ENCODE peak calls at places on chromosomes 12 and 14, in nine cellular contexts. I is MM.1S, P is hepatocyte, Y is GM23338, T is neural progenitor cell, E is OCI-LY7, M is GM23248, J is PC-3, Q is HCT116. R is an unnamed sample.

GRCh38 chr12:115235880-115236279 is 551.9 kb upstream of the TBX3 start:
- DNase-seq in I (no peak), M (no peak), J (no peak), E (no peak), T (no peak), P (no peak), Q (no peak), Y (no peak), R (no peak)

GRCh38 chr12:93109794-93110203 is 180.7 kb upstream of the EEA1 start:
- DNase-seq in M (peak; percentile 43), Y (no peak), Q (no peak), E (no peak), T (no peak), I (no peak), J (no peak), P (no peak), R (no peak)

GRCh38 chr12:46065412-46066166 is 75.2 kb upstream of the SCAF11 start:
- DNase-seq in J (no peak), Y (no peak), E (no peak), M (no peak), T (no peak), P (no peak), Q (no peak), I (no peak), R (no peak)

GRCh38 chr12:46089414-46090162 is 99.2 kb upstream of the SCAF11 start:
- DNase-seq in Q (no peak), E (peak; percentile 10), J (peak; percentile 23), P (no peak), T (no peak), M (peak; percentile 50), I (peak; percentile 69), Y (no peak), R (no peak)

GRCh38 chr12:64713372-64713771 is 45.8 kb downstream of the GNS start:
- DNase-seq in J (no peak), M (no peak), I (no peak), T (no peak), P (no peak), Y (no peak), Q (no peak), E (no peak), R (no peak)

GRCh38 chr12:74538491-74539258 is 1.0 kb downstream of the ATXN7L3B start:
- DNase-seq in T (no peak), I (peak; percentile 60), Y (no peak), P (peak; percentile 18), Q (no peak), M (peak; percentile 40), E (peak; percentile 76), J (peak; percentile 26), R (peak; percentile 11)

GRCh38 chr12:10171954-10172353 is at the start of gene OLR1:
- DNase-seq in E (no peak), J (no peak), Y (no peak), P (no peak), M (peak; percentile 30), I (no peak), Q (no peak), T (no peak), R (no peak)

GRCh38 chr12:100827901-100828520 is 33.4 kb downstream of the ANO4 start:
- DNase-seq in T (peak; percentile 65), J (peak; percentile 63), Q (peak; percentile 23), Y (peak; percentile 71), P (peak; percentile 49), E (peak; percentile 35), I (peak; percentile 55), M (peak; percentile 72), R (peak; percentile 10)

GRCh38 chr12:123949118-123949774 is 23.4 kb downstream of the CCDC92 start:
- DNase-seq in J (no peak), I (no peak), P (peak; percentile 37), T (peak; percentile 21), Q (no peak), M (no peak), Y (no peak), E (no peak), R (no peak)

GRCh38 chr14:77804592-77804991 is 4.7 kb downstream of the ADCK1 start:
- DNase-seq in P (no peak), Y (peak; percentile 84), J (peak; percentile 82), T (peak; percentile 71), E (peak; percentile 54), Q (no peak), I (peak; percentile 41), M (peak; percentile 36), R (no peak)

GRCh38 chr14:26448181-26448855 is 149.5 kb downstream of the NOVA1 start:
- DNase-seq in Y (no peak), M (no peak), P (no peak), E (no peak), J (no peak), T (no peak), Q (no peak), I (no peak), R (no peak)

GRCh38 chr12:120713861-120714482 is 3.7 kb downstream of the UNC119B start:
- DNase-seq in I (peak; percentile 69), J (peak; percentile 88), Y (peak; percentile 97), Q (peak; percentile 63), E (peak; percentile 92), T (peak; percentile 92), P (peak; percentile 93), M (peak; percentile 90), R (peak; percentile 77)

GRCh38 chr14:95174184-95174804 is 17.0 kb upstream of the DICER1 start:
- DNase-seq in M (peak; percentile 23), P (no peak), I (no peak), E (no peak), Y (no peak), J (peak; percentile 7), T (no peak), Q (no peak), R (no peak)

GRCh38 chr12:79725987-79726386 is 35.2 kb upstream of the PAWR start:
- DNase-seq in I (no peak), T (no peak), Y (no peak), J (peak; percentile 91), E (no peak), P (no peak), M (peak; percentile 85), Q (no peak), R (no peak)

GRCh38 chr12:3040663-3041544 is 36.3 kb upstream of the TSPAN9 start:
- DNase-seq in P (no peak), Q (no peak), I (no peak), M (no peak), T (no peak), Y (no peak), E (no peak), J (no peak), R (no peak)

GRCh38 chr14:101573289-101573688 is 12.0 kb downstream of the DIO3 start:
- DNase-seq in M (no peak), T (no peak), I (no peak), E (no peak), Y (no peak), Q (no peak), P (no peak), J (no peak), R (no peak)

GRCh38 chr14:55412686-55413085 is 1.1 kb upstream of the ATG14 start:
- DNase-seq in J (peak; percentile 99), T (no peak), Y (no peak), M (peak; percentile 63), P (peak; percentile 22), I (no peak), Q (no peak), E (no peak), R (no peak)

GRCh38 chr12:28191018-28191595 is 851 bp downstream of the CCDC91 start:
- DNase-seq in J (peak; percentile 75), Y (peak; percentile 23), M (peak; percentile 86), Q (no peak), P (no peak), I (no peak), T (no peak), E (peak; percentile 6), R (peak; percentile 21)

GRCh38 chr12:122834921-122835692 is at the start of gene HIP1R:
- DNase-seq in J (peak; percentile 27), I (peak; percentile 38), P (peak; percentile 71), Q (peak; percentile 16), E (peak; percentile 69), M (peak; percentile 61), T (peak; percentile 82), Y (peak; percentile 59), R (peak; percentile 94)

GRCh38 chr14:65872536-65872935 is 460.0 kb downstream of the FUT8 start:
- DNase-seq in J (no peak), P (no peak), Y (no peak), M (peak; percentile 43), Q (no peak), E (no peak), I (no peak), T (no peak), R (no peak)

GRCh38 chr14:52821805-52822250 is 30.4 kb upstream of the GNPNAT1 start:
- DNase-seq in E (no peak), Q (no peak), M (no peak), J (no peak), T (no peak), Y (no peak), P (peak; percentile 12), I (no peak), R (no peak)

GRCh38 chr12:99281277-99281676 is 366.3 kb upstream of the GARIN6 start:
- DNase-seq in M (peak; percentile 7), E (no peak), Y (no peak), Q (no peak), P (no peak), I (no peak), T (no peak), J (peak; percentile 30), R (no peak)

DNA sequence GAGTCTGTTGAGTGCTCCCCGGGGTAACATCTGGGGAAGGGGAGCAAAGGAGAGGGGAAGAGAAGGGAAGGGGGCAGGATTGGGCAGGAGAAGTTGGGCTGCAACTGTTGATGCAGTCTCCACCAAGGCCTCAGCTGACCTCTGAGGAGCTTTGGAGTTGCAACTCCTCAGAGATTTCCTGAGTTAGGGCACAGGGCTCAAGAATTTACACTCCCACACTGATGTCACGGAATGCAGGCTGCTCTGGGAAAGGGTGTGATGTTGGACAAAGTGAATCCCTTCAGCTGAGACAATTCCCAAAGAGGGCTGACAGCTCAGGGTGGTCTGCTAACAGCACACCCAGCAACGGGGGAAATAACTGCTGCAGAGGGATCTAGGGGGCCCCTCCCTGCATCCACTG is 295.6 kb downstream of the PCNX1 start:
- DNase-seq in Y (no peak), P (no peak), Q (no peak), M (peak; percentile 42), E (no peak), J (no peak), T (no peak), I (no peak), R (no peak)
- TF ChIP-seq EZH2phosphoT487 in Y (no peak), P (no peak), Q (no peak), M (no peak), E (no peak), J (no peak), T (no peak), I (no peak), R (no peak)

GRCh38 chr12:56988207-56988739 is 18.1 kb downstream of the ZBTB39 start:
- DNase-seq in E (no peak), I (no peak), Q (no peak), Y (peak; percentile 57), M (no peak), P (peak; percentile 63), T (no peak), J (no peak), R (no peak)
- TF ChIP-seq EZH2phosphoT487 in E (no peak), I (no peak), Q (no peak), Y (no peak), M (no peak), P (no peak), T (no peak), J (no peak), R (no peak)

GRCh38 chr12:117860111-117860510 is 108.7 kb downstream of the KSR2 start:
- DNase-seq in Q (no peak), E (no peak), M (no peak), T (no peak), I (no peak), J (no peak), Y (no peak), P (no peak), R (no peak)
- TF ChIP-seq EZH2phosphoT487 in Q (no peak), E (no peak), M (no peak), T (no peak), I (no peak), J (no peak), Y (no peak), P (no peak), R (no peak)

GRCh38 chr12:20423557-20423956 is 55.2 kb downstream of the PDE3A start:
- DNase-seq in I (no peak), J (no peak), P (no peak), M (no peak), Q (no peak), T (peak; percentile 40), E (no peak), Y (peak; percentile 68), R (no peak)
- TF ChIP-seq EZH2phosphoT487 in I (no peak), J (no peak), P (no peak), M (no peak), Q (no peak), T (no peak), E (no peak), Y (no peak), R (no peak)